ENCODE peak calls at places on chromosomes 6 and 20, in four cellular contexts. G is IMR-90, W is GM12878, N is K562. S is an unnamed sample.

GRCh38 chr6:166670013-166670412 is 43.0 kb upstream of the RPS6KA2 start:
- DNase-seq in W (no peak), N (no peak), G (no peak), S (no peak)

GRCh38 chr6:63543982-63544381 is 28.3 kb upstream of the LOC128125822 start:
- DNase-seq in N (no peak), W (no peak), G (no peak), S (no peak)

GRCh38 chr6:139567095-139567494 is 192.6 kb upstream of the CITED2 start:
- DNase-seq in G (no peak), W (no peak), N (no peak), S (no peak)

GRCh38 chr6:33841070-33841469 is 37.3 kb upstream of the MLN start:
- DNase-seq in N (peak), G (no peak), W (no peak), S (no peak)

GRCh38 chr6:25576920-25577319 is 75.1 kb upstream of the SCGN start:
- DNase-seq in G (no peak), N (no peak), W (no peak), S (no peak)

GRCh38 chr6:125444234-125444949 is 142.6 kb upstream of the HDDC2 start:
- DNase-seq in W (no peak), N (no peak), G (no peak), S (no peak)

GRCh38 chr20:41670631-41671030 is 52.5 kb upstream of the CHD6 start:
- DNase-seq in W (no peak), G (no peak), N (no peak), S (no peak)

GRCh38 chr6:2875840-2876207 is 27.3 kb downstream of the SERPINB9 start:
- DNase-seq in W (no peak), N (no peak), G (no peak), S (peak)

GRCh38 chr6:62805431-62805830 is 405.8 kb upstream of the FKBP1C start:
- DNase-seq in N (no peak), G (no peak), W (no peak), S (no peak)

GRCh38 chr6:85675030-85675819 is 32.5 kb upstream of the SYNCRIP start:
- DNase-seq in N (no peak), W (no peak), G (peak), S (peak)

GRCh38 chr6:11043552-11043960 is 549 bp downstream of the ELOVL2 start:
- DNase-seq in W (no peak), G (no peak), N (peak), S (no peak)

GRCh38 chr20:23159256-23159922 is 73.3 kb upstream of the CD93 start:
- DNase-seq in W (no peak), N (no peak), G (no peak), S (no peak)
- TF ChIP-seq FOS in W (no peak), N (no peak), G (no peak), S (no peak)

DNA sequence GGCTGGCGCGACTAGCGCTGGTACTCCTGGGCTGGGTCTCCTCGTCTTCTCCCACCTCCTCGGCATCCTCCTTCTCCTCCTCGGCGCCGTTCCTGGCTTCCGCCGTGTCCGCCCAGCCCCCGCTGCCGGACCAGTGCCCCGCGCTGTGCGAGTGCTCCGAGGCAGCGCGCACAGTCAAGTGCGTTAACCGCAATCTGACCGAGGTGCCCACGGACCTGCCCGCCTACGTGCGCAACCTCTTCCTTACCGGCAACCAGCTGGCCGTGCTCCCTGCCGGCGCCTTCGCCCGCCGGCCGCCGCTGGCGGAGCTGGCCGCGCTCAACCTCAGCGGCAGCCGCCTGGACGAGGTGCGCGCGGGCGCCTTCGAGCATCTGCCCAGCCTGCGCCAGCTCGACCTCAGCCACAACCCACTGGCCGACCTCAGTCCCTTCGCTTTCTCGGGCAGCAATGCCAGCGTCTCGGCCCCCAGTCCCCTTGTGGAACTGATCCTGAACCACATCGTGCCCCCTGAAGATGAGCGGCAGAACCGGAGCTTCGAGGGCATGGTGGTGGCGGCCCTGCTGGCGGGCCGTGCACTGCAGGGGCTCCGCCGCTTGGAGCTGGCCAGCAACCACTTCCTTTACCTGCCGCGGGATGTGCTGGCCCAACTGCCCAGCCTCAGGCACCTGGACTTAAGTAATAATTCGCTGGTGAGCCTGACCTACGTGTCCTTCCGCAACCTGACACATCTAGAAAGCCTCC is 1.6 kb downstream of the TPBG start:
- DNase-seq in N (no peak), G (peak), W (no peak), S (peak)
- TF ChIP-seq FOS in N (no peak), G (no peak), W (no peak), S (no peak)

GRCh38 chr6:47379328-47379727 is 69.6 kb upstream of the TNFRSF21 start:
- DNase-seq in N (no peak), G (no peak), W (no peak), S (no peak)
- TF ChIP-seq FOS in N (no peak), G (no peak), W (no peak), S (no peak)

DNA sequence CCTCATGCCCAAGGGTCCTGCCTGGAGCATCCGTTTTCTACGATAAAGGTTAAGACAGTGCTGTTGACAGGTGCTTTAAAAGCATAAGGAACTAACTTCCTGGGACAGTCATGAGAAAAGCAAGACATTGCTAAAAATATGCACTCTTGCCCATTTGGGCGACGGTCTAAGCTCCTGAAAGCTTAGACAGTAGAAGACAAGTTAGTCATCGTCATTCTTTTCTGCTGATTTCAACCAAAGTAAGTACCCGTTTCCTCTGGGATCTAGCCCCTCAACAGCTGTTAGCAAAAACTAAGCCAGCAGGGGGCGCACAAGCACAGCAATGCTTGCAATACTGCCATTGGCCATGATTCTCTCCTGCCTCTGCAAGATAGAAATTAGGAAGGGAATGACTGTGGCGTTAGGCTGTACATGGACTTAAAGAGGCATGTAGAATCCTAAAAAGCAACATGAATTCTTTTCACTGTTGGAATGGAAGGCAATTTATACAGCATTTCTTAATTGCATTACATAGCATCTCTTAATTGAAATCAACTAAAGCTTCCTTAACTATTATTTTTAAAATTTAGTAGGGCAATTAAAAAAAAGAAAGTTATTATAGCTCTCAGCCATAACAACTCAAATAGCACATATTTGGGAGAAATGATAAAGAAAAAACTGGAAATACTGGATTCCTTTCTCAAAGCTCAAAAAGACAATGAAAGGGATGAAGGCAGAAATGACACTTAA is 147.8 kb upstream of the RALGAPA2 start:
- DNase-seq in N (peak), W (peak), G (peak), S (peak)
- TF ChIP-seq FOS in N (no peak), W (no peak), G (no peak), S (no peak)

GRCh38 chr6:19434065-19434464 is 403.1 kb upstream of the ID4 start:
- DNase-seq in N (no peak), W (no peak), G (no peak), S (no peak)

GRCh38 chr6:19438566-19439353 is 398.4 kb upstream of the ID4 start:
- DNase-seq in G (no peak), N (no peak), W (no peak), S (no peak)

GRCh38 chr6:19435755-19436154 is 401.4 kb upstream of the ID4 start:
- DNase-seq in G (no peak), W (no peak), N (no peak), S (no peak)

GRCh38 chr6:19427548-19427947 is 409.6 kb upstream of the ID4 start:
- DNase-seq in N (no peak), G (no peak), W (no peak), S (no peak)

GRCh38 chr6:19433101-19433500 is 404.1 kb upstream of the ID4 start:
- DNase-seq in W (no peak), G (no peak), N (no peak), S (no peak)
- TF ChIP-seq FOS in W (no peak), G (no peak), N (no peak), S (no peak)

GRCh38 chr6:129923520-129923919 is 62.4 kb upstream of the TMEM244 start:
- DNase-seq in G (peak), N (no peak), W (no peak), S (no peak)
- TF ChIP-seq FOS in G (no peak), N (no peak), W (no peak), S (no peak)

GRCh38 chr20:16553684-16554083 is 19.6 kb downstream of the KIF16B start:
- DNase-seq in N (no peak), G (no peak), W (no peak), S (no peak)

GRCh38 chr20:16554766-16555543 is 18.3 kb downstream of the KIF16B start:
- DNase-seq in G (no peak), W (no peak), N (no peak), S (no peak)

GRCh38 chr20:16556299-16556698 is 16.9 kb downstream of the KIF16B start:
- DNase-seq in W (no peak), G (peak), N (no peak), S (no peak)

GRCh38 chr20:16553161-16553560 is 20.1 kb downstream of the KIF16B start:
- DNase-seq in N (no peak), G (no peak), W (no peak), S (no peak)

DNA sequence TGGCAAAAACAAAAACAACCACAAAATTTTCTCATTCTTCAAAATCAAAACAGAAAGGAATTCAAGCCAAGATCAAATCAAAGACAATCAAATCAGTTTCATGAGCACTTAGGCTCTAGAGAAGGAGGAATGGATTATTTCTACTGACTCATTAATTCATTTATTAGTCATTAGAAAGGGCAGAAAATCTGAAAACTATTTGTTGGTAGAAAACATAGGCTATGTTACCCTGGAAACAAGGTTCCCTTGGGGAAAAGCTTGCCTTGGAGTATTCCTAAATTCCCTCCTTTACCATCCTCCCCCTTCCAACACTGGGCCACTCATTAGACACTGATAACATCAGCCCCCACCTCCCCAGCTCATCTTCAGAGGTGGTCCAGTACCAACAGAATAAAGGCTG is 17.5 kb downstream of the KIF16B start:
- DNase-seq in W (no peak), G (no peak), N (no peak), S (no peak)
- TF ChIP-seq FOS in W (no peak), G (no peak), N (no peak), S (no peak)

GRCh38 chr6:36119927-36120477 is 10.3 kb upstream of the MAPK13 start:
- DNase-seq in N (no peak), W (no peak), G (no peak), S (no peak)

GRCh38 chr6:36119209-36119608 is 11.1 kb upstream of the MAPK13 start:
- DNase-seq in W (no peak), N (no peak), G (no peak), S (no peak)

GRCh38 chr6:36120979-36121706 is 9.2 kb upstream of the MAPK13 start:
- DNase-seq in N (peak), G (no peak), W (no peak), S (peak)

GRCh38 chr6:36121752-36122494 is 8.4 kb upstream of the MAPK13 start:
- DNase-seq in N (peak), G (no peak), W (no peak), S (no peak)

GRCh38 chr6:36120539-36120938 is 9.8 kb upstream of the MAPK13 start:
- DNase-seq in G (no peak), W (no peak), N (no peak), S (no peak)
- TF ChIP-seq FOS in G (no peak), W (no peak), N (no peak), S (no peak)